ENCODE peak calls at places on chromosome 21, in seven cellular contexts. R, W, A, F, Q, B and V are unnamed samples. For H3K36me3 and H3K9me3, the result is how much of the 10 kb centered on the place peaks cover.

GRCh38 chr21:37380349-37381323 is 14.1 kb downstream of the DYRK1A start:
- DNase-seq in R (no peak), W (peak), A (no peak), F (no peak), Q (peak), B (no peak), V (no peak)

GRCh38 chr21:14815001-14815400 is 249.8 kb downstream of the NRIP1 start:
- DNase-seq in R (no peak), W (no peak), A (no peak), F (no peak), Q (no peak), B (no peak), V (no peak)

GRCh38 chr21:18545908-18546307 is 142.3 kb upstream of the TMPRSS15 start:
- DNase-seq in R (no peak), W (peak), A (no peak), F (no peak), Q (no peak), B (no peak), V (no peak)

GRCh38 chr21:36261459-36261858 is 58.5 kb upstream of the MORC3 start:
- DNase-seq in R (no peak), W (no peak), A (no peak), F (no peak), Q (no peak), B (no peak), V (no peak)

GRCh38 chr21:27715131-27715530 is 748.2 kb upstream of the ADAMTS5 start:
- DNase-seq in R (no peak), W (no peak), A (no peak), F (no peak), Q (no peak), B (no peak), V (no peak)

GRCh38 chr21:28261291-28261690 is 731.4 kb downstream of the LTN1 start:
- DNase-seq in R (no peak), W (peak), A (no peak), F (no peak), Q (no peak), B (no peak), V (no peak)

GRCh38 chr21:27261676-27262075 is 294.8 kb upstream of the ADAMTS5 start:
- DNase-seq in R (no peak), W (no peak), A (no peak), F (no peak), Q (no peak), B (no peak), V (no peak)

GRCh38 chr21:34270406-34270805 is 93.4 kb upstream of the KCNE2 start:
- DNase-seq in R (no peak), W (no peak), A (no peak), F (no peak), Q (no peak), B (no peak), V (no peak)

GRCh38 chr21:34166468-34166867 is 93.1 kb downstream of the MRPS6 start:
- DNase-seq in R (no peak), W (no peak), A (no peak), F (no peak), Q (no peak), B (no peak), V (no peak)

GRCh38 chr21:35465750-35466149 is 416.6 kb upstream of the RUNX1 start:
- DNase-seq in R (no peak), W (no peak), A (no peak), F (no peak), Q (no peak), B (no peak), V (no peak)

GRCh38 chr21:15730484-15731242 is 881 bp downstream of the USP25 start:
- DNase-seq in R (no peak), W (peak), A (no peak), F (no peak), Q (no peak), B (no peak), V (no peak)

GRCh38 chr21:36113647-36114428 is 21.0 kb upstream of the CBR3 start:
- DNase-seq in R (no peak), W (peak), A (no peak), F (no peak), Q (peak), B (no peak), V (peak)

GRCh38 chr21:27371065-27371464 is 404.2 kb upstream of the ADAMTS5 start:
- DNase-seq in R (no peak), W (no peak), A (no peak), F (no peak), Q (no peak), B (no peak), V (no peak)

GRCh38 chr21:17159697-17160096 is 353.1 kb upstream of the CXADR start:
- DNase-seq in R (no peak), W (no peak), A (no peak), F (no peak), Q (no peak), B (no peak), V (no peak)

GRCh38 chr21:42411197-42411869 is 7.6 kb downstream of the UBASH3A start:
- DNase-seq in R (peak), W (peak), A (no peak), F (no peak), Q (no peak), B (no peak), V (peak)

GRCh38 chr21:42564561-42564971 is 50.9 kb downstream of the SLC37A1 start:
- DNase-seq in R (no peak), W (no peak), A (no peak), F (no peak), Q (no peak), B (no peak), V (peak)

GRCh38 chr21:42560517-42561179 is 47.0 kb downstream of the SLC37A1 start:
- DNase-seq in R (no peak), W (no peak), A (no peak), F (no peak), Q (no peak), B (no peak), V (no peak)

GRCh38 chr21:20882462-20883415 is 115.5 kb upstream of the NCAM2 start:
- DNase-seq in R (peak), W (peak), A (no peak), F (no peak), Q (peak), B (no peak), V (peak)

GRCh38 chr21:27564684-27565280 is 597.9 kb upstream of the ADAMTS5 start:
- DNase-seq in R (peak), W (peak), A (no peak), F (peak), Q (peak), B (no peak), V (peak)

GRCh38 chr21:41901099-41901498 is 22.0 kb upstream of the PRDM15 start:
- DNase-seq in R (no peak), W (no peak), A (no peak), F (no peak), Q (peak), B (no peak), V (no peak)

GRCh38 chr21:24428539-24429186 is 1178.6 kb downstream of the MRPL39 start:
- DNase-seq in R (no peak), W (no peak), A (no peak), F (no peak), Q (no peak), B (no peak), V (no peak)

GRCh38 chr21:36694593-36695282 is 4.2 kb upstream of the SIM2 start:
- DNase-seq in R (no peak), W (no peak), A (no peak), F (no peak), Q (no peak), B (no peak), V (no peak)

GRCh38 chr21:45493401-45494001 is 48.7 kb downstream of the SLC19A1 start:
- DNase-seq in R (no peak), W (no peak), A (no peak), F (no peak), Q (no peak), B (no peak), V (no peak)

GRCh38 chr21:45496968-45497845 is 45.0 kb downstream of the SLC19A1 start:
- DNase-seq in R (no peak), W (no peak), A (no peak), F (peak), Q (no peak), B (no peak), V (no peak)

GRCh38 chr21:45494135-45494850 is 47.9 kb downstream of the SLC19A1 start:
- DNase-seq in R (no peak), W (no peak), A (no peak), F (no peak), Q (no peak), B (no peak), V (no peak)

GRCh38 chr21:45496151-45496967 is 45.9 kb downstream of the SLC19A1 start:
- DNase-seq in R (no peak), W (no peak), A (no peak), F (no peak), Q (no peak), B (no peak), V (no peak)

GRCh38 chr21:45494851-45495680 is 47.2 kb downstream of the SLC19A1 start:
- DNase-seq in R (no peak), W (no peak), A (no peak), F (no peak), Q (no peak), B (no peak), V (no peak)
- H3K36me3 ChIP-seq in R (under half), W (under half), A (under half), F (half or more), Q (under half), B (under half), V (under half)

GRCh38 chr21:39061766-39062165 is 121.5 kb downstream of the PSMG1 start:
- DNase-seq in R (no peak), W (no peak), A (no peak), F (no peak), Q (no peak), B (no peak), V (no peak)

GRCh38 chr21:39062196-39062900 is 120.9 kb downstream of the PSMG1 start:
- DNase-seq in R (no peak), W (peak), A (no peak), F (no peak), Q (no peak), B (no peak), V (no peak)

GRCh38 chr21:39063517-39063916 is 119.7 kb downstream of the PSMG1 start:
- DNase-seq in R (no peak), W (no peak), A (no peak), F (no peak), Q (no peak), B (no peak), V (no peak)

GRCh38 chr21:39057121-39057520 is 126.1 kb downstream of the PSMG1 start:
- DNase-seq in R (no peak), W (no peak), A (no peak), F (no peak), Q (no peak), B (no peak), V (no peak)

DNA sequence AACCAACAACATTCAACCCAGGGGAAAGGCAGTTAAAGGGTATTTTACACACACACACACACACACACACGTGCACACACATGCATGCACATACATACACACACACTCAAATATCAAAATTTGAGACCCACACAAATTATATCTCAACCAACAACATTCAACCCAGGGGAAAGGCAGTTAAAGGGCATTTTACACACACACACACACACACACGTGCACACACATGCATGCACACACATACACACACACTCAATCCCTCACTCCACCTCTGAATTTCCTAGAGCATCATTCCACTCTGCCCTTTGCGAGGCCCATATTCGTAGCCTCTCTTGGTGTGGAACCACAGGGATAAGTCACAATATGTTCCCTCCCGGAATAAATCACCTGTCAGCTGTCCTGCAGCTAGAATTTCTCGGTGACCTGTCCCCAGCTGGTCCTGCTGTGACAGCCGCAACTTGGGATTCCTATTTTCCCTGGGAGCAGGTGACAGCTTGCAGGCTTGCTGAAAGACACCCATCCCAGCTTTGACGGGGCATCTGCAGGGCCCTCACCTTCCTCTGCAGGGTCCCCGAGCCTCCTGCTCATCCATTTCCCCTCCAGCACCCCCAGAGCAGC is 122.7 kb downstream of the PSMG1 start:
- DNase-seq in R (no peak), W (no peak), A (no peak), F (no peak), Q (no peak), B (no peak), V (no peak)
- H3K9me3 ChIP-seq in R (under half), W (under half), A (under half), F (under half), Q (under half), B (under half), V (under half)

GRCh38 chr21:43981871-43982210 is 30.3 kb upstream of the TRAPPC10 start:
- DNase-seq in R (no peak), W (no peak), A (no peak), F (no peak), Q (no peak), B (no peak), V (no peak)

GRCh38 chr21:43982489-43983078 is 29.5 kb upstream of the TRAPPC10 start:
- DNase-seq in R (no peak), W (no peak), A (no peak), F (no peak), Q (no peak), B (no peak), V (no peak)

GRCh38 chr21:43981151-43981870 is 30.8 kb upstream of the TRAPPC10 start:
- DNase-seq in R (no peak), W (no peak), A (no peak), F (no peak), Q (no peak), B (no peak), V (no peak)

GRCh38 chr21:43978060-43978459 is 34.0 kb upstream of the TRAPPC10 start:
- DNase-seq in R (no peak), W (no peak), A (no peak), F (no peak), Q (no peak), B (no peak), V (no peak)

GRCh38 chr21:43979654-43980053 is 32.5 kb upstream of the TRAPPC10 start:
- DNase-seq in R (no peak), W (no peak), A (no peak), F (no peak), Q (no peak), B (no peak), V (no peak)
- TF ChIP-seq CTCF in R (peak), W (peak), A (no peak), F (no peak), Q (no peak), B (no peak), V (no peak)

DNA sequence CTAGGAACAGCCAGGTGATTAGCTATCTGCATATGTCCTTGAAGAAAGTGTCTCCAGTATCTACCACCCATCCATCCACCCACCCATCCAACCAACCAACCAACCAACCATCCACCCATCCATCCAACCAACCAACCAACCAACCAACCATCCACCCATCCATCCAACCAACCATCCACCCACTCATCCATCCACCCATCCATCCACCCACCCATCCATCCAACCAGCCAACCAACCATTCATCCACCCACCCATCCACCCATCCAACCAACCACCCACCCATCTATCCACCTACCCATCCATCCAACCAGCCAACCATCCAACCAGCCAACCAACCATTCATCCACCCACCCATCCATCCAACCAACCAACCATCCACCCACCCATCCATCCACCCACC is 12.1 kb downstream of the C21orf58 start:
- DNase-seq in R (no peak), W (no peak), A (no peak), F (no peak), Q (no peak), B (no peak), V (no peak)
- H3K36me3 ChIP-seq in R (half or more), W (under half), A (under half), F (under half), Q (under half), B (under half), V (under half)